ENCODE peak calls at places on chromosome 9, in ten cellular contexts. One of them, this sample, is unnamed.

GRCh38 chr9:72232778-72233177 is 83.5 kb downstream of the GDA start:
- DNase-seq in endothelial cell: no peak
- DNase-seq in omental fat pad: no peak
- DNase-seq in tibial artery: no peak
- DNase-seq in fibroblast of the aortic adventitia: no peak
- DNase-seq in Calu3: no peak
- DNase-seq in MCF 10A: no peak
- DNase-seq in progenitor cell of endocrine pancreas: no peak
- DNase-seq in fibroblast of villous mesenchyme: no peak
- DNase-seq in AG09319: no peak
- DNase-seq in this sample: no peak

GRCh38 chr9:880725-881124 is 39.2 kb downstream of the DMRT1 start:
- DNase-seq in endothelial cell: no peak
- DNase-seq in omental fat pad: no peak
- DNase-seq in tibial artery: no peak
- DNase-seq in fibroblast of the aortic adventitia: no peak
- DNase-seq in Calu3: no peak
- DNase-seq in MCF 10A: no peak
- DNase-seq in progenitor cell of endocrine pancreas: no peak
- DNase-seq in fibroblast of villous mesenchyme: no peak
- DNase-seq in AG09319: no peak
- DNase-seq in this sample: no peak

GRCh38 chr9:34493972-34494535 is 28.7 kb downstream of the ENHO start:
- DNase-seq in endothelial cell: peak
- DNase-seq in omental fat pad: no peak
- DNase-seq in tibial artery: no peak
- DNase-seq in fibroblast of the aortic adventitia: peak
- DNase-seq in Calu3: peak
- DNase-seq in MCF 10A: peak
- DNase-seq in progenitor cell of endocrine pancreas: peak
- DNase-seq in fibroblast of villous mesenchyme: peak
- DNase-seq in AG09319: no peak
- DNase-seq in this sample: no peak

GRCh38 chr9:4921449-4921848 is 63.6 kb upstream of the JAK2 start:
- DNase-seq in endothelial cell: no peak
- DNase-seq in omental fat pad: no peak
- DNase-seq in tibial artery: no peak
- DNase-seq in fibroblast of the aortic adventitia: no peak
- DNase-seq in Calu3: no peak
- DNase-seq in MCF 10A: no peak
- DNase-seq in progenitor cell of endocrine pancreas: no peak
- DNase-seq in fibroblast of villous mesenchyme: no peak
- DNase-seq in AG09319: no peak
- DNase-seq in this sample: no peak

GRCh38 chr9:78370991-78371390 is 74.1 kb downstream of the PSAT1 start:
- DNase-seq in endothelial cell: no peak
- DNase-seq in omental fat pad: no peak
- DNase-seq in tibial artery: no peak
- DNase-seq in fibroblast of the aortic adventitia: no peak
- DNase-seq in Calu3: no peak
- DNase-seq in MCF 10A: no peak
- DNase-seq in progenitor cell of endocrine pancreas: no peak
- DNase-seq in fibroblast of villous mesenchyme: no peak
- DNase-seq in AG09319: no peak
- DNase-seq in this sample: no peak

GRCh38 chr9:112810696-112811490 is 60.3 kb downstream of the SNX30 start:
- DNase-seq in endothelial cell: no peak
- DNase-seq in omental fat pad: no peak
- DNase-seq in tibial artery: no peak
- DNase-seq in fibroblast of the aortic adventitia: no peak
- DNase-seq in Calu3: no peak
- DNase-seq in MCF 10A: no peak
- DNase-seq in progenitor cell of endocrine pancreas: no peak
- DNase-seq in fibroblast of villous mesenchyme: no peak
- DNase-seq in AG09319: no peak
- DNase-seq in this sample: no peak

GRCh38 chr9:125126019-125126746 is 17.1 kb downstream of the SCAI start:
- DNase-seq in endothelial cell: no peak
- DNase-seq in omental fat pad: no peak
- DNase-seq in tibial artery: peak
- DNase-seq in fibroblast of the aortic adventitia: peak
- DNase-seq in Calu3: no peak
- DNase-seq in MCF 10A: peak
- DNase-seq in progenitor cell of endocrine pancreas: no peak
- DNase-seq in fibroblast of villous mesenchyme: peak
- DNase-seq in AG09319: peak
- DNase-seq in this sample: peak

GRCh38 chr9:7479300-7479699 is 320.3 kb downstream of the DMAC1 start:
- DNase-seq in endothelial cell: no peak
- DNase-seq in omental fat pad: no peak
- DNase-seq in tibial artery: no peak
- DNase-seq in fibroblast of the aortic adventitia: no peak
- DNase-seq in Calu3: no peak
- DNase-seq in MCF 10A: peak
- DNase-seq in progenitor cell of endocrine pancreas: no peak
- DNase-seq in fibroblast of villous mesenchyme: peak
- DNase-seq in AG09319: no peak
- DNase-seq in this sample: no peak

GRCh38 chr9:134522502-134522848 is 119.1 kb upstream of the COL5A1 start:
- DNase-seq in endothelial cell: no peak
- DNase-seq in omental fat pad: no peak
- DNase-seq in tibial artery: no peak
- DNase-seq in fibroblast of the aortic adventitia: no peak
- DNase-seq in Calu3: no peak
- DNase-seq in MCF 10A: no peak
- DNase-seq in progenitor cell of endocrine pancreas: no peak
- DNase-seq in fibroblast of villous mesenchyme: no peak
- DNase-seq in AG09319: no peak
- DNase-seq in this sample: no peak

GRCh38 chr9:134525070-134525815 is 116.4 kb upstream of the COL5A1 start:
- DNase-seq in endothelial cell: no peak
- DNase-seq in omental fat pad: no peak
- DNase-seq in tibial artery: no peak
- DNase-seq in fibroblast of the aortic adventitia: no peak
- DNase-seq in Calu3: no peak
- DNase-seq in MCF 10A: no peak
- DNase-seq in progenitor cell of endocrine pancreas: no peak
- DNase-seq in fibroblast of villous mesenchyme: no peak
- DNase-seq in AG09319: no peak
- DNase-seq in this sample: no peak

GRCh38 chr9:134522976-134523375 is 118.6 kb upstream of the COL5A1 start:
- DNase-seq in endothelial cell: no peak
- DNase-seq in omental fat pad: no peak
- DNase-seq in tibial artery: no peak
- DNase-seq in fibroblast of the aortic adventitia: no peak
- DNase-seq in Calu3: no peak
- DNase-seq in MCF 10A: no peak
- DNase-seq in progenitor cell of endocrine pancreas: no peak
- DNase-seq in fibroblast of villous mesenchyme: no peak
- DNase-seq in AG09319: no peak
- DNase-seq in this sample: no peak

GRCh38 chr9:134526798-134527492 is 114.7 kb upstream of the COL5A1 start:
- DNase-seq in endothelial cell: no peak
- DNase-seq in omental fat pad: no peak
- DNase-seq in tibial artery: no peak
- DNase-seq in fibroblast of the aortic adventitia: no peak
- DNase-seq in Calu3: no peak
- DNase-seq in MCF 10A: no peak
- DNase-seq in progenitor cell of endocrine pancreas: no peak
- DNase-seq in fibroblast of villous mesenchyme: peak
- DNase-seq in AG09319: no peak
- DNase-seq in this sample: no peak

DNA sequence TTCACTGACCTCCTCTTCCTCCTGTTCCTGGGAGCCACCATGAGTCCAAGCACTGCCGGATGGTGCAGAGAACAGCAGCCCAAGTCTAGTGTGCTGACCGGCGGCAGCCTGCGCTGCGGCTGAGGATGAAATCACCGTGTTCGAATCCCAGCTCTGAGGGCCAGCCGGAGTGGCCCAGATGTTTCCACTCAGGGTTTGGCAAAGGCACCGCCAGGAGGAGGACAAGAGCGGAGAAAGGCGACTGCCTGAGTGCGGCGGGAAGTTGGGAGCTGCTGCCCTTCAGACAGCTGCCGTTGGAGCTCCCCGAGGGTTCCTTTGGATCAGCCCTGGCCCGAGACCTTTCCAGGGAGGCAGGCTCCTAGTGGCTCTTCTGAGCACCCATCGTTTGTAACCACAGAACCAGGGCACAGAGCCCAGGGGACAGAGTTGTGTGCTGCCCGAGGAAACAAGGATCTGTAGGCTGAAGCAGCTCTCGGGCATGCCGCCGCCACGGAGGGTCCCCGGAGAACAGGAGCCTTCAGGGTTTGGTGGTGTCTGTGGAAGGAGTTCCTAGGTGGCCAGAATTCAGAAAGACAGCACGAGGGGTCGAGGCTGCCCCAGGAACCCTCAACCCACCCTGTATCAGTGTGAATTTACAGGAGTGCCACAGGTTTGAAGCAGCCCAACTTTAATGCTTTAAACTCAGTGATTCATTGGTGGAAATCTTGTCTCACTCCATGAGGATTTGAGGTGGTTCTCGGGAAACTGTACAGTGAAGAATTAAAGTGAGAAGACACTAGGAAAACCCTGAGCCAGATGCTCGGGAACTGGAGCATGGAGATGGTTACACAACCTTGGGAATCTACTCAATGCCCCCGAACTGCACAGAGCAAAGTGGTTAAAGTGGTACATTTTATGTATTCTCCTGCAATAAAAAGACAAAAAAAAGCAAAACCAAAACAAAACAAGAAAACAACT is 115.5 kb upstream of the COL5A1 start:
- DNase-seq in endothelial cell: no peak
- DNase-seq in omental fat pad: no peak
- DNase-seq in tibial artery: peak
- DNase-seq in fibroblast of the aortic adventitia: peak
- DNase-seq in Calu3: no peak
- DNase-seq in MCF 10A: no peak
- DNase-seq in progenitor cell of endocrine pancreas: no peak
- DNase-seq in fibroblast of villous mesenchyme: peak
- DNase-seq in AG09319: no peak
- DNase-seq in this sample: no peak
- TF ChIP-seq CTCF in endothelial cell: no peak
- TF ChIP-seq CTCF in omental fat pad: no peak
- TF ChIP-seq CTCF in tibial artery: no peak
- TF ChIP-seq CTCF in fibroblast of the aortic adventitia: peak
- TF ChIP-seq CTCF in Calu3: no peak
- TF ChIP-seq CTCF in MCF 10A: no peak
- TF ChIP-seq CTCF in progenitor cell of endocrine pancreas: no peak
- TF ChIP-seq CTCF in fibroblast of villous mesenchyme: peak
- TF ChIP-seq CTCF in AG09319: peak
- TF ChIP-seq CTCF in this sample: no peak

GRCh38 chr9:119284587-119285337 is 84.5 kb downstream of the BRINP1 start:
- DNase-seq in endothelial cell: no peak
- DNase-seq in omental fat pad: no peak
- DNase-seq in tibial artery: no peak
- DNase-seq in fibroblast of the aortic adventitia: peak
- DNase-seq in Calu3: no peak
- DNase-seq in MCF 10A: peak
- DNase-seq in progenitor cell of endocrine pancreas: no peak
- DNase-seq in fibroblast of villous mesenchyme: no peak
- DNase-seq in AG09319: no peak
- DNase-seq in this sample: no peak

GRCh38 chr9:119284118-119284517 is 85.1 kb downstream of the BRINP1 start:
- DNase-seq in endothelial cell: peak
- DNase-seq in omental fat pad: no peak
- DNase-seq in tibial artery: no peak
- DNase-seq in fibroblast of the aortic adventitia: no peak
- DNase-seq in Calu3: no peak
- DNase-seq in MCF 10A: peak
- DNase-seq in progenitor cell of endocrine pancreas: no peak
- DNase-seq in fibroblast of villous mesenchyme: no peak
- DNase-seq in AG09319: no peak
- DNase-seq in this sample: no peak

GRCh38 chr9:119291554-119291953 is 77.7 kb downstream of the BRINP1 start:
- DNase-seq in endothelial cell: no peak
- DNase-seq in omental fat pad: no peak
- DNase-seq in tibial artery: no peak
- DNase-seq in fibroblast of the aortic adventitia: no peak
- DNase-seq in Calu3: no peak
- DNase-seq in MCF 10A: no peak
- DNase-seq in progenitor cell of endocrine pancreas: no peak
- DNase-seq in fibroblast of villous mesenchyme: no peak
- DNase-seq in AG09319: no peak
- DNase-seq in this sample: no peak

DNA sequence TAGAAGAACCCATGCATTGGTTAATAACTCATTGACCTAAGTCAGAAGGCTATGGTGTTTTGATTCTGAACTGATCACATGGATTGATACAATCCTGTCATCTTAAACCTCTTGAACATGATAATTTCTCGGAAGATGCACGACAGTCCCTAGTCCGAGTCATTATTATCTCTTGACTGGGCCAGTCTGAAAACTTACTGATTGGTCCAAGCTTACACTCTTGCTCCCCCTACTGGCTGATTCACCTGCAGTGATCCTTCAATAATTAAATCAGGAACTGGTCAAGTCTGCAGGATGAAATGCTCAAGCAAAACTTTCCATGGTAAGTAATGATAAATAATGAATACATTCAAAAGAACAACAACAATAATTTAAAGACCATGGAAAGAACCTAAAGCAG is 79.5 kb downstream of the BRINP1 start:
- DNase-seq in endothelial cell: peak
- DNase-seq in omental fat pad: peak
- DNase-seq in tibial artery: peak
- DNase-seq in fibroblast of the aortic adventitia: peak
- DNase-seq in Calu3: no peak
- DNase-seq in MCF 10A: peak
- DNase-seq in progenitor cell of endocrine pancreas: peak
- DNase-seq in fibroblast of villous mesenchyme: peak
- DNase-seq in AG09319: peak
- DNase-seq in this sample: no peak
- TF ChIP-seq CTCF in endothelial cell: peak
- TF ChIP-seq CTCF in omental fat pad: no peak
- TF ChIP-seq CTCF in tibial artery: peak
- TF ChIP-seq CTCF in fibroblast of the aortic adventitia: peak
- TF ChIP-seq CTCF in Calu3: no peak
- TF ChIP-seq CTCF in MCF 10A: peak
- TF ChIP-seq CTCF in progenitor cell of endocrine pancreas: peak
- TF ChIP-seq CTCF in fibroblast of villous mesenchyme: peak
- TF ChIP-seq CTCF in AG09319: peak
- TF ChIP-seq CTCF in this sample: peak

DNA sequence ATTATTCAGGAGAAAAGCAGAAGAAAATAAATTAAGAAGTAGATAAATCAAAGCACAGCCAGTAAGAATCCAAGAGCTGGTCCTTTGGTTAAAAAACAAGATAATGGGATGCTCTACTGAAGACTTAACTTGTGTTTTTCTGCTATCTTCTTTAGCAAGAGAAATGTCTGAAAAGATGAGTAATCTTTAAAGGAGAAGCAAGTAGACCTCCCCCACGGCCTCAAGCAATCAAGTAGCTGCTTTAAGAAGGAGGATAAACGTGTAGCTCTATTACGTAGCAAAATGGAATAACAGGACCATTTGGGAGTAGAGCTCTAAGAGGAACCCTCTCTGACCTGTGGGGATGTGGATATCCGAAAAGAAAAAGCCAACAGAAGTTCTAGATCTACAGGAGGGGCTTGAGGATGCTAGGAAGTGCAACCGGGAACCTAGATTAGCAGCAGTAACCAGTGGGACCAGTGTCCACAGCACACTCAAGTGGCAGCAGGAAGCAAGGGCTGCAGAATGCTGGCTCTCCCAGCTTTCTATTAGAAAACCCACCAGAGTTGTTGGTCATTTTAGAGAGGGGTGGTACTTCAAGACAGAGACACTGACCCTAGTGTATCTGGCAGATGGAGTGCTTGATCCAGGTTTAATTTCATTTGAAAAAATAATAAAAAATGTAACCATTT is 185.4 kb downstream of the GABBR2 start:
- DNase-seq in endothelial cell: no peak
- DNase-seq in omental fat pad: no peak
- DNase-seq in tibial artery: no peak
- DNase-seq in fibroblast of the aortic adventitia: peak
- DNase-seq in Calu3: peak
- DNase-seq in MCF 10A: peak
- DNase-seq in progenitor cell of endocrine pancreas: no peak
- DNase-seq in fibroblast of villous mesenchyme: peak
- DNase-seq in AG09319: no peak
- DNase-seq in this sample: no peak
- TF ChIP-seq CTCF in endothelial cell: no peak
- TF ChIP-seq CTCF in omental fat pad: no peak
- TF ChIP-seq CTCF in tibial artery: no peak
- TF ChIP-seq CTCF in fibroblast of the aortic adventitia: peak
- TF ChIP-seq CTCF in Calu3: no peak
- TF ChIP-seq CTCF in MCF 10A: peak
- TF ChIP-seq CTCF in progenitor cell of endocrine pancreas: peak
- TF ChIP-seq CTCF in fibroblast of villous mesenchyme: peak
- TF ChIP-seq CTCF in AG09319: peak
- TF ChIP-seq CTCF in this sample: no peak

GRCh38 chr9:99120256-99120655 is 15.3 kb downstream of the TGFBR1 start:
- DNase-seq in endothelial cell: no peak
- DNase-seq in omental fat pad: no peak
- DNase-seq in tibial artery: no peak
- DNase-seq in fibroblast of the aortic adventitia: no peak
- DNase-seq in Calu3: no peak
- DNase-seq in MCF 10A: no peak
- DNase-seq in progenitor cell of endocrine pancreas: no peak
- DNase-seq in fibroblast of villous mesenchyme: no peak
- DNase-seq in AG09319: no peak
- DNase-seq in this sample: no peak

GRCh38 chr9:99118782-99119466 is 14.0 kb downstream of the TGFBR1 start:
- DNase-seq in endothelial cell: no peak
- DNase-seq in omental fat pad: no peak
- DNase-seq in tibial artery: no peak
- DNase-seq in fibroblast of the aortic adventitia: no peak
- DNase-seq in Calu3: no peak
- DNase-seq in MCF 10A: no peak
- DNase-seq in progenitor cell of endocrine pancreas: no peak
- DNase-seq in fibroblast of villous mesenchyme: no peak
- DNase-seq in AG09319: no peak
- DNase-seq in this sample: no peak

GRCh38 chr9:99126312-99126711 is 21.4 kb downstream of the TGFBR1 start:
- DNase-seq in endothelial cell: no peak
- DNase-seq in omental fat pad: no peak
- DNase-seq in tibial artery: no peak
- DNase-seq in fibroblast of the aortic adventitia: no peak
- DNase-seq in Calu3: no peak
- DNase-seq in MCF 10A: no peak
- DNase-seq in progenitor cell of endocrine pancreas: no peak
- DNase-seq in fibroblast of villous mesenchyme: no peak
- DNase-seq in AG09319: no peak
- DNase-seq in this sample: no peak

GRCh38 chr9:99124534-99124933 is 19.6 kb downstream of the TGFBR1 start:
- DNase-seq in endothelial cell: no peak
- DNase-seq in omental fat pad: no peak
- DNase-seq in tibial artery: no peak
- DNase-seq in fibroblast of the aortic adventitia: no peak
- DNase-seq in Calu3: no peak
- DNase-seq in MCF 10A: no peak
- DNase-seq in progenitor cell of endocrine pancreas: no peak
- DNase-seq in fibroblast of villous mesenchyme: no peak
- DNase-seq in AG09319: no peak
- DNase-seq in this sample: no peak

DNA sequence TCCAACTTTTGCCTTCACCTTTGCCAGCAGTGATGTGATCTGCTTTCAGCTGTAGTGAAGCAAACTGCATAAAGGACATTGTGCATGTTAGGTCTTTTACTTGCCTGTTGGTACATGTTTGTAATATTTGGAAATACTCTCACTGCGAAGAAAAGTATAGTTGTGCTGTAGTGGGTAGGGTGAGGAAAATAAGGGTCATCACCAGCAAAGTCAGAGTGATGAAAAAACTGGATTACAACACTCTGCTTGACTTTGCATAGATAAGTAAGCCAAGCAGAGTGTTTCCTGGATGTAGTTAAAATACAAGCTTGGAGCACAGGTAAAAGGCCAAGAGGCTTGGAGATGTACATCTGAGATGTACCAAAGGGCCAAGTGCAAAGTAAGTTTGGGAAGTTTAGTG is 16.7 kb downstream of the TGFBR1 start:
- DNase-seq in endothelial cell: no peak
- DNase-seq in omental fat pad: no peak
- DNase-seq in tibial artery: no peak
- DNase-seq in fibroblast of the aortic adventitia: no peak
- DNase-seq in Calu3: no peak
- DNase-seq in MCF 10A: peak
- DNase-seq in progenitor cell of endocrine pancreas: no peak
- DNase-seq in fibroblast of villous mesenchyme: no peak
- DNase-seq in AG09319: no peak
- DNase-seq in this sample: no peak
- TF ChIP-seq CTCF in endothelial cell: no peak
- TF ChIP-seq CTCF in omental fat pad: no peak
- TF ChIP-seq CTCF in tibial artery: no peak
- TF ChIP-seq CTCF in fibroblast of the aortic adventitia: no peak
- TF ChIP-seq CTCF in Calu3: no peak
- TF ChIP-seq CTCF in MCF 10A: no peak
- TF ChIP-seq CTCF in progenitor cell of endocrine pancreas: no peak
- TF ChIP-seq CTCF in fibroblast of villous mesenchyme: no peak
- TF ChIP-seq CTCF in AG09319: no peak
- TF ChIP-seq CTCF in this sample: no peak

This sample was measured in ascending aorta.